ENCODE peak calls at places on chromosomes 3 and 15, in ten cellular contexts. G, N, C, H, B, P, Y, W, S and D are unnamed samples.

GRCh38 chr3:119294402-119294888 is 262 bp downstream of the ARHGAP31 start:
- DNase-seq in G (peak), N (peak), S (peak), C (no peak), P (peak), B (peak), Y (peak), H (peak), W (no peak), D (no peak)

GRCh38 chr3:72261566-72262564 is 476.9 kb upstream of the PROK2 start:
- DNase-seq in G (no peak), C (no peak), B (no peak), N (no peak), W (no peak), P (no peak), Y (no peak), S (no peak), H (no peak), D (no peak)

GRCh38 chr3:32109256-32109655 is 2.8 kb downstream of the GPD1L start:
- DNase-seq in S (no peak), C (peak), W (peak), B (no peak), N (peak), Y (peak), P (peak), G (peak), H (peak), D (no peak)

GRCh38 chr3:128906031-128906803 is 26.8 kb downstream of the ACAD9 start:
- DNase-seq in G (no peak), N (no peak), S (no peak), W (no peak), C (no peak), H (no peak), B (peak), Y (no peak), P (no peak), D (no peak)

GRCh38 chr15:90870354-90871096 is 2.1 kb downstream of the FURIN start:
- DNase-seq in C (no peak), Y (peak), H (no peak), B (no peak), S (peak), P (no peak), W (peak), G (no peak), N (no peak), D (no peak)

GRCh38 chr3:180073561-180073960 is 36.8 kb upstream of the PEX5L start:
- DNase-seq in S (peak), Y (no peak), H (no peak), B (no peak), W (peak), G (no peak), N (no peak), P (no peak), C (no peak), D (peak)

GRCh38 chr15:55282284-55282833 is 7.3 kb downstream of the RAB27A start:
- DNase-seq in B (no peak), W (peak), C (peak), S (peak), Y (no peak), G (no peak), H (no peak), P (no peak), N (no peak), D (peak)

GRCh38 chr3:106302451-106303221 is 433.8 kb upstream of the CBLB start:
- DNase-seq in C (no peak), H (no peak), N (no peak), Y (no peak), B (peak), P (no peak), G (no peak), W (no peak), S (no peak), D (no peak)

GRCh38 chr15:61857169-61857829 is 202.9 kb downstream of the VPS13C start:
- DNase-seq in Y (no peak), N (no peak), C (no peak), H (no peak), W (no peak), S (no peak), B (no peak), P (no peak), G (no peak), D (no peak)

GRCh38 chr3:44045476-44046275 is 196.0 kb upstream of the TOPAZ1 start:
- DNase-seq in S (no peak), P (peak), B (peak), C (no peak), G (no peak), N (peak), Y (peak), H (no peak), W (peak), D (peak)

GRCh38 chr3:100603449-100603848 is 6.0 kb upstream of the ADGRG7 start:
- DNase-seq in S (peak), N (no peak), H (no peak), C (peak), G (no peak), P (no peak), W (peak), B (no peak), Y (no peak), D (peak)

GRCh38 chr3:133970916-133971315 is 58.8 kb downstream of the SLCO2A1 start:
- DNase-seq in Y (no peak), C (no peak), S (no peak), H (no peak), G (no peak), W (no peak), P (peak), N (no peak), B (no peak), D (no peak)

GRCh38 chr3:32216172-32216783 is 22.2 kb upstream of the CMTM8 start:
- DNase-seq in C (no peak), B (no peak), W (no peak), G (no peak), H (no peak), S (no peak), N (peak), P (no peak), Y (peak), D (no peak)

GRCh38 chr3:11452988-11453847 is 181.0 kb downstream of the ATG7 start:
- DNase-seq in W (peak), Y (no peak), N (no peak), P (no peak), S (peak), G (no peak), B (no peak), C (peak), H (peak), D (peak)

GRCh38 chr3:122581622-122582021 is 4.2 kb downstream of the PARP15 start:
- DNase-seq in P (no peak), B (no peak), C (no peak), Y (no peak), H (no peak), N (no peak), G (no peak), W (no peak), S (no peak), D (no peak)

GRCh38 chr3:26963356-26963742 is 340.8 kb downstream of the LRRC3B start:
- DNase-seq in W (no peak), G (no peak), P (no peak), S (no peak), B (no peak), N (no peak), C (no peak), H (no peak), Y (no peak), D (no peak)

GRCh38 chr15:63089260-63090043 is 32.2 kb upstream of the LACTB start:
- DNase-seq in H (peak), Y (peak), P (no peak), N (no peak), W (peak), B (no peak), S (peak), G (no peak), C (peak), D (peak)

GRCh38 chr3:102514241-102514640 is 79.4 kb downstream of the ZPLD1 start:
- DNase-seq in G (no peak), N (no peak), P (no peak), H (no peak), S (no peak), Y (no peak), C (no peak), B (no peak), W (no peak), D (no peak)

GRCh38 chr15:78390823-78391222 is 47.2 kb upstream of the IREB2 start:
- DNase-seq in W (peak), G (no peak), N (no peak), H (no peak), Y (no peak), C (peak), P (no peak), S (no peak), B (no peak), D (peak)

GRCh38 chr3:116614795-116615362 is 94.7 kb upstream of the TUSC7 start:
- DNase-seq in Y (no peak), B (no peak), G (no peak), C (no peak), P (no peak), H (no peak), W (peak), N (no peak), S (peak), D (no peak)

GRCh38 chr15:58308742-58309355 is 122.9 kb upstream of the LIPC start:
- DNase-seq in P (no peak), G (no peak), W (no peak), C (no peak), N (no peak), S (no peak), B (no peak), H (no peak), Y (no peak), D (no peak)
- TF ChIP-seq CTCF in P (no peak), G (no peak), W (no peak), C (no peak), N (no peak), S (no peak), B (no peak), H (no peak), Y (no peak), D (peak)

GRCh38 chr15:96701443-96701842 is 370.9 kb downstream of the NR2F2 start:
- DNase-seq in B (no peak), H (no peak), N (no peak), G (no peak), W (no peak), P (no peak), S (no peak), C (no peak), Y (no peak), D (no peak)
- TF ChIP-seq CTCF in B (no peak), H (peak), N (no peak), G (no peak), W (peak), P (no peak), S (no peak), C (no peak), Y (no peak), D (no peak)

GRCh38 chr3:172330413-172330812 is 117.8 kb downstream of the GHSR start:
- DNase-seq in H (no peak), W (no peak), Y (no peak), B (no peak), C (no peak), N (no peak), S (no peak), P (no peak), G (no peak), D (no peak)

GRCh38 chr3:172332256-172333041 is 115.8 kb downstream of the GHSR start:
- DNase-seq in G (no peak), Y (peak), C (peak), H (peak), N (peak), W (peak), S (peak), P (no peak), B (peak), D (peak)

GRCh38 chr3:172333042-172333377 is 115.2 kb downstream of the GHSR start:
- DNase-seq in G (no peak), N (no peak), P (no peak), W (no peak), Y (no peak), H (no peak), C (no peak), B (no peak), S (no peak), D (no peak)

GRCh38 chr3:172334743-172335142 is 113.5 kb downstream of the GHSR start:
- DNase-seq in N (no peak), W (no peak), S (peak), P (no peak), H (no peak), G (no peak), B (no peak), Y (no peak), C (no peak), D (no peak)

DNA sequence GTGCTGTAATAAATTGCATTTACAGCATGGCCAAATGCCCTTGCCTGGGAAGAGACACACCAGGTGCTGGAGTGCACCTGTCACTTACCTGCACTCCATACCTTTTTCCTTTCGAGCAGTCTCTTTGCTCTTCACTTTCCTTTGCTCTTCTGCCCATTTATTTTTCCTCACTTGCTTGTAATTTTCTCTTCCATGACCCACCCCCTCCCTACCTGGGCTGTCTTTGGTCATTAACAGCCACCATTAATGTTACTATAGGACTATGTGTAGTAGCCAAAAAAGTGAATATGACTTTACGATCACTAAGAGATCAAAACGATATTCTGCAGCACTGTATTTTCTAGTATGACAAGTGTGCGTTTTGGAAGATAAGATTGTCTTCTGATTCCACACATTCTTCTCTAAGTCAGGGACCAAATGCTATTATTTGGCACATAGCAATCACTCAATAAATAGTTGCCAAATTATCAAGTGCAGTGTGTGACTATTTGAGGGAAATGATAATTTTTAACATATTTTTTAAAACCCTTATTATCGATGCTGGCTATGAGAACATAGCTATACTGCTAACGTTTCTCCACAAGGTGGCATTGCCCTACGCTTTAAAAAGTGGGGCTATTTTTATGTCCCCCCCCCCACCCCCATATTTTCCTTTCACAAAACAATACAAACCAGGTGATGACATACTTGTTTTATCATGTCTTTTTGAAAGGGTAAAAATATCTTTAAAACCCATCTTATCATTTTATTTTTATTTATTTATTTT is 114.4 kb downstream of the GHSR start:
- DNase-seq in N (no peak), C (no peak), G (no peak), B (no peak), Y (no peak), P (no peak), W (no peak), S (no peak), H (no peak), D (no peak)
- TF ChIP-seq CTCF in N (no peak), C (no peak), G (no peak), B (no peak), Y (no peak), P (no peak), W (no peak), S (no peak), H (peak), D (peak)

DNA sequence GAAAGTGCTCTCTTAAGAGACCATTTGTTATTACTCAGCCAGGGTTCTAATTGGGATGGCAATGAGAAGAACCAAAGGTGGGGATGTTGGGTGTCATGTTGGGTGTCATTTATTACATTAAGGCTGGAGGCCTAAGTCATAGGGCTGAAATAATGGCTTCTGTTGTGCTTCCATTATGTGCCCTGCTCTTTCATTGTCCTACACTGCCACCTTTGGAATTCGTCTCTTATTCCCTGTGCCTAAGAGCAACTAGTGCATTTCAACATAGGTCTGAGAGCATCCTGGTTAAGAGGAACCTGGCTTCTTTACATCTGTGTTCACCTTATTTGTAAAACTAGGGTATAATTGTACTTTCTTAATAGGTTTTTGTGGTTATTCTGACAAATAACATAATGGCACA is 32.2 kb downstream of the RIOX2 start:
- DNase-seq in B (no peak), S (peak), Y (no peak), P (no peak), H (no peak), C (no peak), W (no peak), G (no peak), N (no peak), D (no peak)
- TF ChIP-seq CTCF in B (no peak), S (peak), Y (no peak), P (peak), H (peak), C (no peak), W (no peak), G (peak), N (no peak), D (no peak)

DNA sequence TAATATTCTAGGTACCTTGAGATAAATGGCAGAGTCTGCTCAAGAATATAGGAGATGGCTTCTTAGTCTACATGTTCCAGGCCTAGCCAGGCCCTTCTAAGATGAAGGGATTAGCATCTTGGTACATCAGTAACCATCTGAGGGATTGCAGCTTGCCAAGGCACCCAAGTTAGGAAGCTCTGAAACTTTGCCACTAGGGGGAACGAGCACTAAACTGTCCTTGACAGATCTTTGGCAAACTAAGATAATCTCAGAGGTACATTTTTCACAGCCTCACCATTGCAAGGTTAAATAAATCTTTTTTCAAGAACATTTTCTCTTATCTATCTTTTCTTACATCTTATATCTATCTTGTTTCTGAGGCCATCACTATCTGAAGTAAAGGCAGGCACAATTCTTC is 351.2 kb downstream of the RAP2B start:
- DNase-seq in Y (no peak), P (no peak), W (no peak), H (no peak), N (no peak), C (no peak), G (no peak), B (no peak), S (peak), D (no peak)
- TF ChIP-seq CTCF in Y (no peak), P (no peak), W (peak), H (no peak), N (no peak), C (peak), G (peak), B (no peak), S (peak), D (peak)

DNA sequence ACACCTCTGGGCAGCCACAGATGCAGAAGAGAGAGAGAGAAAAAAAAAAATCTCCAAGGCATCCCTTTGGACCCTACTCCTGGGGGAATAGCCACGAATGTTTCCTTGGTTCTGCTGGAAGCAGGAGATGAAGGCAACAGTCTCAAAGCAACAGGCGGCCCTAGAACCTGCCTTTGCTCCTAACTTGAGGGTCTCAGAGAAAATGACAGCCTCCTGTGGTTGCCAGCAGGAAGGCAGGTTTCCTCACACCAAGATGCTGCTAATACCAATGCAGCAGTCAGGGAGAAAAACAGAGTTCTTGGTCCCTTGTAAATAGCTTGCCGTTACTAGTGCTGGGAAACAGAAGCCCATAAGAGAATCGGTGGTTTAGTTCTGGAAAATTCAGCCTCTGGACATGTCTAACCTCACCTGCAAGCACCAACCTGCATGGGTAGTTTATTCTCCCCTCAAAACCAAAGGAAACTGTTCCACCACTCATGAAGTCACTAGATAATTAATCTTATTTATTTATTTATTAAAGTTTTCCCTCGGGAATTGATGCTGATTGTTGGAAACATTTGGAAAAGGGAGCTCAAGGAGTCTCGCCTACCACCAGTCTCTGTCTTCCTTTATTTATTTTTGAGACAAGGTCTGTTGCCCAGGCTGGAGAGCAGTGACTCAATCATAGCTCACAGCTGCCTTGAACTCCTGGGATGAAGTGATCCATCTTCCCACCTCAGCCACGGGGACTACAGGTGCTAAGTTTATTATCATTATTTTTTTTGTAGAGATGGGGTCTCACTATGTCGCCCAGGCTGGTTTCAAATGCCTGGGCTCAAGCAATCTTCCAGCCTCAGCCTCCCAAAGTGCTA is 872 bp upstream of the FRMD4B start:
- DNase-seq in P (no peak), N (no peak), Y (no peak), G (no peak), B (no peak), H (no peak), S (peak), C (no peak), W (no peak), D (no peak)
- TF ChIP-seq CTCF in P (no peak), N (no peak), Y (no peak), G (no peak), B (no peak), H (no peak), S (no peak), C (no peak), W (no peak), D (no peak)

DNA sequence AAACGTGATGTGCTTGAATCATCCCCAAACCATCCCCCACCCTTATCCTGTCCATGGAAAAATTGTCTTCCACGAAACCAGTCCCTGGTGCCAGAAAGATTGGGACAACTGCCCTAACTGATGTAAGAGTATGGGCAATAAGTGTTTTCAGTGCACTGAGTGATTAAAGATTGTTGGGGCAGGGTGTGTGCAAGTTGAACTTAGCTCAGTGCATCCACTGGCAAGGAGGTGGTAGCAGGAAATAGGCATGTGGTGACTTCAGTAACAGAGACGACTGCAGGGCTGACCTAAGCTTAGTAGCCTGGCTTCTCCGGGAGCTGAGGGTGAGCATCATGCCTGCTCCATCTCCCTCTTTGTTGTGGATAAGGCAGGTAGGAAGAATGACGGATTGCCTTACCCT is 27.5 kb downstream of the PAQR9 start:
- DNase-seq in N (no peak), B (no peak), P (no peak), S (no peak), Y (no peak), H (no peak), G (no peak), W (no peak), C (no peak), D (no peak)
- TF ChIP-seq CTCF in N (no peak), B (no peak), P (no peak), S (no peak), Y (no peak), H (no peak), G (no peak), W (no peak), C (no peak), D (no peak)